ENCODE peak calls at places on chromosomes 1 and 21, in five cellular contexts. M is Daoy; S is stimulated activated CD8-positive, alpha-beta memory T cell treated with anti-CD3 and anti-CD28 coated beads, Interleukin-7, amount 100 ng/mL, for 48 hours; T is activated T-helper 1 cell treated with anti-CD3 and anti-CD28 coated beads, Interleukin-12 subunit alpha, Interleukin-12 subunit beta, Interleukin-2, Interleukin-4 antibody, amounts not matched to agents 30 ng/mL and 10 ng/mL and 1 ng/mL, durations not matched to agents 14 hours and 24 hours and 36 hours; O is heart right ventricle. G is an unnamed sample.

GRCh38 chr1:46594068-46594467 is 10.0 kb downstream of the MKNK1 start:
- DNase-seq in M (no peak), S (no peak), T (no peak), O (no peak), G (no peak)

GRCh38 chr1:54768093-54768492 is 3.8 kb upstream of the PARS2 start:
- DNase-seq in M (no peak), S (no peak), T (no peak), O (no peak), G (no peak)

GRCh38 chr1:240092301-240093119 is 827 bp downstream of the FMN2 start:
- DNase-seq in M (peak; percentile 77), S (no peak), T (no peak), O (no peak), G (peak; percentile 30)

GRCh38 chr1:154263465-154264332 is 8.7 kb upstream of the HAX1 start:
- DNase-seq in M (no peak), S (no peak), T (no peak), O (no peak), G (no peak)

GRCh38 chr1:148315081-148315811 is 163.2 kb upstream of the NBPF11 start:
- DNase-seq in M (peak; percentile 78), S (no peak), T (no peak), O (no peak), G (no peak)

GRCh38 chr1:53127546-53127945 is 14.9 kb downstream of the SLC1A7 start:
- DNase-seq in M (no peak), S (no peak), T (no peak), O (no peak), G (no peak)

GRCh38 chr1:2443285-2444137 is 31.1 kb upstream of the PEX10 start:
- DNase-seq in M (peak; percentile 56), S (no peak), T (no peak), O (no peak), G (no peak)

GRCh38 chr21:16108561-16109070 is 378.8 kb downstream of the USP25 start:
- DNase-seq in M (no peak), S (no peak), T (no peak), O (no peak), G (no peak)

GRCh38 chr1:67952071-67952470 is 98.4 kb downstream of the DIRAS3 start:
- DNase-seq in M (no peak), S (no peak), T (no peak), O (no peak), G (no peak)

GRCh38 chr1:109786107-109786470 is 22.4 kb upstream of the EPS8L3 start:
- DNase-seq in M (no peak), S (no peak), T (no peak), O (peak; percentile 1), G (no peak)

GRCh38 chr21:37047079-37047478 is 25.8 kb downstream of the PIGP start:
- DNase-seq in M (peak; percentile 19), S (no peak), T (no peak), O (no peak), G (no peak)

GRCh38 chr1:182387566-182387965 is 4.0 kb downstream of the GLUL start:
- DNase-seq in M (no peak), S (no peak), T (no peak), O (no peak), G (no peak)

GRCh38 chr1:87717167-87717670 is 388.5 kb downstream of the LMO4 start:
- DNase-seq in M (no peak), S (no peak), T (no peak), O (no peak), G (no peak)

GRCh38 chr1:151945725-151946365 is 36.5 kb upstream of the THEM4 start:
- DNase-seq in M (peak; percentile 94), S (peak; percentile 74), T (peak; percentile 77), O (peak; percentile 76), G (peak; percentile 20)

GRCh38 chr1:241063281-241063680 is 293.7 kb downstream of the RGS7 start:
- DNase-seq in M (no peak), S (no peak), T (no peak), O (no peak), G (no peak)

GRCh38 chr1:232012773-232013386 is 386.3 kb downstream of the DISC1 start:
- DNase-seq in M (peak; percentile 69), S (no peak), T (no peak), O (peak; percentile 23), G (no peak)

GRCh38 chr1:224513787-224514209 is 79.2 kb upstream of the WDR26 start:
- DNase-seq in M (peak; percentile 89), S (peak; percentile 70), T (peak; percentile 71), O (peak; percentile 87), G (peak; percentile 86)

GRCh38 chr1:66210653-66211052 is 323.3 kb upstream of the SGIP1 start:
- DNase-seq in M (no peak), S (no peak), T (no peak), O (no peak), G (no peak)

GRCh38 chr1:43137445-43138052 is 34.5 kb downstream of the EBNA1BP2 start:
- DNase-seq in M (no peak), S (no peak), T (no peak), O (no peak), G (no peak)

GRCh38 chr1:190296453-190296852 is 181.2 kb downstream of the BRINP3 start:
- DNase-seq in M (no peak), S (no peak), T (no peak), O (no peak), G (no peak)

GRCh38 chr1:188709146-188709545 is 1768.5 kb downstream of the BRINP3 start:
- DNase-seq in M (no peak), S (no peak), T (no peak), O (no peak), G (no peak)

GRCh38 chr21:40333731-40334130 is 466.5 kb downstream of the PCP4 start:
- DNase-seq in M (no peak), S (no peak), T (no peak), O (no peak), G (no peak)

GRCh38 chr1:24022611-24023359 is 42.7 kb upstream of the SRSF10 start:
- DNase-seq in M (peak; percentile 95), S (no peak), T (no peak), O (no peak), G (no peak)

GRCh38 chr1:220748091-220748934 is at the start of gene MTARC2:
- DNase-seq in M (peak; percentile 87), S (peak; percentile 3), T (no peak), O (peak; percentile 82), G (peak; percentile 72)

GRCh38 chr1:52727114-52727586 is 897 bp downstream of the ZYG11B start:
- DNase-seq in M (no peak), S (no peak), T (no peak), O (no peak), G (peak; percentile 39)

GRCh38 chr1:29425656-29426055 is 189.3 kb downstream of the PTPRU start:
- DNase-seq in M (no peak), S (no peak), T (no peak), O (no peak), G (no peak)

GRCh38 chr1:56255516-56256181 is 323.7 kb downstream of the PLPP3 start:
- DNase-seq in M (no peak), S (no peak), T (no peak), O (peak; percentile 66), G (no peak)

GRCh38 chr1:172449012-172449584 is 5.2 kb upstream of the PIGC start:
- DNase-seq in M (peak; percentile 47), S (no peak), T (no peak), O (no peak), G (no peak)

GRCh38 chr1:216464489-216464888 is 41.2 kb upstream of the USH2A start:
- DNase-seq in M (peak; percentile 11), S (no peak), T (no peak), O (no peak), G (no peak)

GRCh38 chr1:212973899-212974298 is 23.6 kb downstream of the VASH2 start:
- DNase-seq in M (no peak), S (no peak), T (no peak), O (no peak), G (no peak)

GRCh38 chr1:235101558-235102258 is 26.9 kb downstream of the TOMM20 start:
- DNase-seq in M (peak; percentile 28), S (no peak), T (no peak), O (no peak), G (no peak)

GRCh38 chr1:201800246-201800645 is 28.7 kb upstream of the IPO9 start:
- DNase-seq in M (no peak), S (no peak), T (no peak), O (no peak), G (no peak)

GRCh38 chr1:162009501-162010174 is 14.0 kb downstream of the OLFML2B start:
- DNase-seq in M (no peak), S (no peak), T (no peak), O (peak; percentile 41), G (no peak)

GRCh38 chr1:180948357-180948756 is 35.7 kb downstream of the KIAA1614 start:
- DNase-seq in M (no peak), S (no peak), T (no peak), O (no peak), G (peak; percentile 26)

GRCh38 chr1:210709694-210710093 is 381.0 kb downstream of the HHAT start:
- DNase-seq in M (no peak), S (no peak), T (no peak), O (no peak), G (no peak)

GRCh38 chr1:2230781-2231666 is 2.9 kb downstream of the SKI start:
- DNase-seq in M (no peak), S (no peak), T (no peak), O (no peak), G (no peak)

GRCh38 chr1:32240140-32240951 is 6.7 kb upstream of the FAM167B start:
- DNase-seq in M (peak; percentile 72), S (no peak), T (no peak), O (peak; percentile 73), G (peak; percentile 53)

GRCh38 chr1:35650416-35650815 is 9.1 kb upstream of the PSMB2 start:
- DNase-seq in M (no peak), S (no peak), T (no peak), O (no peak), G (no peak)

GRCh38 chr1:38466486-38466885 is 393.1 kb downstream of the RRAGC start:
- DNase-seq in M (no peak), S (no peak), T (no peak), O (no peak), G (no peak)

GRCh38 chr1:39955547-39956539 is 898 bp downstream of the MFSD2A start:
- DNase-seq in M (peak; percentile 63), S (peak; percentile 59), T (peak; percentile 31), O (no peak), G (peak; percentile 81)

G was measured in GM13977.